ENCODE peak calls at places on chromosomes 4 and X, in six cellular contexts. O, A, X, U, W and D are unnamed samples. For H3K9me3 and H3K4me1, the result is how much of the 10 kb centered on the place peaks cover.

GRCh38 chr4:59127748-59128147 is 2017.6 kb upstream of the IGFBP7 start:
- DNase-seq in O (no peak), A (no peak), X (no peak), U (no peak), W (no peak), D (no peak)

GRCh38 chrX:98481636-98482035 is 1597.9 kb downstream of the RPA4 start:
- DNase-seq in O (no peak), A (no peak), X (no peak), U (no peak), W (no peak), D (no peak)

GRCh38 chrX:69795702-69796101 is 179.8 kb downstream of the EDA start:
- DNase-seq in O (no peak), A (no peak), X (no peak), U (no peak), W (no peak), D (no peak)

GRCh38 chrX:46703980-46704379 is 54.9 kb downstream of the SLC9A7 start:
- DNase-seq in O (no peak), A (no peak), X (no peak), U (no peak), W (no peak), D (no peak)

GRCh38 chr4:3213661-3214250 is 35.2 kb upstream of the MSANTD1 start:
- DNase-seq in O (no peak), A (peak), X (no peak), U (no peak), W (no peak), D (no peak)

GRCh38 chr4:110400071-110400470 is 75.9 kb upstream of the ENPEP start:
- DNase-seq in O (no peak), A (no peak), X (no peak), U (no peak), W (no peak), D (no peak)

GRCh38 chrX:9864011-9864410 is 77.8 kb downstream of the SHROOM2 start:
- DNase-seq in O (no peak), A (no peak), X (no peak), U (no peak), W (no peak), D (no peak)

GRCh38 chrX:147838465-147839131 is 73.1 kb upstream of the FMR1 start:
- DNase-seq in O (no peak), A (no peak), X (peak), U (no peak), W (no peak), D (no peak)

GRCh38 chr4:1299301-1299860 is 9.7 kb downstream of the MAEA start:
- DNase-seq in O (no peak), A (no peak), X (no peak), U (no peak), W (no peak), D (peak)

GRCh38 chrX:103347682-103348397 is 8.5 kb upstream of the TCEAL9 start:
- DNase-seq in O (no peak), A (no peak), X (no peak), U (no peak), W (no peak), D (no peak)

GRCh38 chr4:174764105-174764729 is 64.8 kb downstream of the GLRA3 start:
- DNase-seq in O (peak), A (no peak), X (peak), U (no peak), W (no peak), D (peak)

GRCh38 chr4:28354874-28355273 is 1494.2 kb downstream of the STIM2 start:
- DNase-seq in O (no peak), A (no peak), X (no peak), U (no peak), W (no peak), D (no peak)

GRCh38 chr4:38091636-38092035 is 131.4 kb downstream of the PTTG2 start:
- DNase-seq in O (no peak), A (no peak), X (no peak), U (no peak), W (no peak), D (no peak)

GRCh38 chr4:134313591-134313990 is 112.0 kb upstream of the PABPC4L start:
- DNase-seq in O (no peak), A (no peak), X (no peak), U (no peak), W (no peak), D (no peak)

GRCh38 chr4:1928356-1929235 is 57.4 kb downstream of the NSD2 start:
- DNase-seq in O (no peak), A (no peak), X (no peak), U (no peak), W (no peak), D (no peak)

GRCh38 chr4:167885071-167885470 is 207.3 kb upstream of the ANXA10 start:
- DNase-seq in O (no peak), A (no peak), X (no peak), U (no peak), W (no peak), D (no peak)

GRCh38 chrX:45592067-45592466 is 391.4 kb upstream of the DIPK2B start:
- DNase-seq in O (no peak), A (no peak), X (no peak), U (no peak), W (no peak), D (no peak)

GRCh38 chr4:161428180-161428965 is 735.4 kb downstream of the FSTL5 start:
- DNase-seq in O (no peak), A (no peak), X (no peak), U (no peak), W (no peak), D (no peak)

GRCh38 chrX:9595131-9595530 is 130.3 kb downstream of the TBL1X start:
- DNase-seq in O (no peak), A (no peak), X (no peak), U (no peak), W (no peak), D (no peak)

GRCh38 chrX:134537179-134537945 is 77.4 kb downstream of the HPRT1 start:
- DNase-seq in O (no peak), A (no peak), X (peak), U (no peak), W (no peak), D (peak)

GRCh38 chr4:55351824-55352223 is 5.8 kb downstream of the SRD5A3 start:
- DNase-seq in O (no peak), A (no peak), X (no peak), U (no peak), W (no peak), D (no peak)

GRCh38 chr4:24778427-24779225 is 16.7 kb upstream of the SOD3 start:
- DNase-seq in O (no peak), A (peak), X (no peak), U (peak), W (no peak), D (no peak)

GRCh38 chrX:108224727-108225455 is 133.3 kb downstream of the ATG4A start:
- DNase-seq in O (no peak), A (no peak), X (peak), U (no peak), W (no peak), D (peak)

GRCh38 chrX:54785901-54786300 is 12.2 kb downstream of the ITIH6 start:
- DNase-seq in O (no peak), A (no peak), X (peak), U (no peak), W (no peak), D (peak)

GRCh38 chr4:113461281-113461680 is 300.3 kb downstream of the CAMK2D start:
- DNase-seq in O (no peak), A (no peak), X (no peak), U (no peak), W (no peak), D (no peak)

GRCh38 chrX:55867708-55868107 is 150.2 kb downstream of the RRAGB start:
- DNase-seq in O (no peak), A (no peak), X (no peak), U (no peak), W (no peak), D (no peak)

DNA sequence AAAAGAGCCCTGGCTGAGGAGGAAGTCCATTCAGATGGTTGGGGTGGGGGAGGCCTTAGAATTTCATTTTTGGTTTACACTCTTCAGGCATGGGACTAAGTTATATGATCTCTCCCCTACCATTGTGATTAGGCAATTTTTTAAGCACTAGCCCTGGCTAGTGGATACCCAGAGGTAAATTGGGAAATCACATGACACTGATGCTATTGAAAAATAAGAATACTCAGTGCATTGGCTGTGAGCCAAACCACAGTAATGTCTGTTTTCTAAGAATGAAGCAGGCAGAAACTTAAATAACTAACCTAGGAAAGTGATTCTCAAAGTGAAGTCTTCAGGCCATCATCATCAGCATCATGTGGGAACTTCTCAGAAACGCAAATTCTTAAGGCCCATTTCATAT is 149.7 kb downstream of the RRAGB start:
- DNase-seq in O (no peak), A (no peak), X (no peak), U (no peak), W (no peak), D (peak)
- H3K9me3 ChIP-seq in O (under half), A (under half), X (under half), U (under half), W (under half), D (under half)

GRCh38 chrX:48515842-48516241 is 5.8 kb upstream of the EBP start:
- DNase-seq in O (no peak), A (no peak), X (no peak), U (no peak), W (no peak), D (no peak)

GRCh38 chrX:48516285-48516684 is 5.3 kb upstream of the EBP start:
- DNase-seq in O (no peak), A (no peak), X (no peak), U (no peak), W (no peak), D (no peak)

GRCh38 chrX:48514126-48514806 is 5.5 kb downstream of the PORCN start:
- DNase-seq in O (no peak), A (no peak), X (no peak), U (no peak), W (no peak), D (no peak)

GRCh38 chrX:48513670-48514069 is 4.9 kb downstream of the PORCN start:
- DNase-seq in O (no peak), A (no peak), X (no peak), U (no peak), W (no peak), D (no peak)

GRCh38 chrX:48514868-48515460 is 6.2 kb downstream of the PORCN start:
- DNase-seq in O (no peak), A (no peak), X (no peak), U (no peak), W (no peak), D (no peak)
- H3K4me1 ChIP-seq in O (under half), A (under half), X (under half), U (under half), W (under half), D (under half)

GRCh38 chr4:147924604-147925412 is 192.9 kb downstream of the ARHGAP10 start:
- DNase-seq in O (no peak), A (no peak), X (peak), U (no peak), W (no peak), D (peak)
- TF ChIP-seq CTCF in O (peak), A (no peak), X (peak), U (peak), W (no peak), D (no peak)

GRCh38 chr4:129064717-129065116 is 28.6 kb downstream of the SCLT1 start:
- DNase-seq in O (no peak), A (no peak), X (no peak), U (no peak), W (no peak), D (no peak)
- H3K9me3 ChIP-seq in O (under half), A (half or more), X (under half), U (half or more), W (under half), D (half or more)

GRCh38 chr4:73619351-73619750 is 885 bp downstream of the RASSF6 start:
- DNase-seq in O (no peak), A (no peak), X (no peak), U (no peak), W (no peak), D (no peak)

GRCh38 chr4:73617256-73617655 is 3.0 kb downstream of the RASSF6 start:
- DNase-seq in O (no peak), A (no peak), X (no peak), U (no peak), W (no peak), D (no peak)

GRCh38 chr4:73615613-73616012 is 4.6 kb downstream of the RASSF6 start:
- DNase-seq in O (no peak), A (no peak), X (peak), U (no peak), W (no peak), D (no peak)

GRCh38 chr4:73620115-73620792 is at the start of gene RASSF6:
- DNase-seq in O (no peak), A (no peak), X (no peak), U (no peak), W (no peak), D (peak)

GRCh38 chr4:73621357-73621756 is 1.1 kb upstream of the RASSF6 start:
- DNase-seq in O (no peak), A (no peak), X (no peak), U (no peak), W (no peak), D (no peak)
- H3K4me1 ChIP-seq in O (under half), A (under half), X (under half), U (under half), W (under half), D (under half)

GRCh38 chrX:41825796-41826195 is 97.6 kb downstream of the CASK start:
- DNase-seq in O (no peak), A (no peak), X (no peak), U (no peak), W (no peak), D (no peak)

GRCh38 chrX:41823402-41823801 is 99.4 kb downstream of the GPR82 start:
- DNase-seq in O (no peak), A (no peak), X (peak), U (no peak), W (no peak), D (peak)

GRCh38 chrX:41827886-41828285 is 95.5 kb downstream of the CASK start:
- DNase-seq in O (no peak), A (no peak), X (no peak), U (no peak), W (no peak), D (no peak)

GRCh38 chrX:41822917-41823316 is 98.9 kb downstream of the GPR82 start:
- DNase-seq in O (no peak), A (no peak), X (no peak), U (no peak), W (no peak), D (no peak)

GRCh38 chrX:41824551-41824950 is 98.8 kb downstream of the CASK start:
- DNase-seq in O (no peak), A (no peak), X (no peak), U (no peak), W (no peak), D (no peak)
- TF ChIP-seq CTCF in O (no peak), A (no peak), X (no peak), U (no peak), W (no peak), D (no peak)